ENCODE peak calls at places on chromosomes 6 and 20, in seven cellular contexts. E is transverse colon, J is K562, L is esophagus muscularis mucosa, O is stomach, R is H1, G is spleen. V is an unnamed sample. For H3K4me1, the result is how much of the 10 kb centered on the place peaks cover.

GRCh38 chr20:48732081-48732829 is 95.5 kb downstream of the PREX1 start:
- DNase-seq in E (no peak), J (no peak), L (no peak), O (no peak), R (no peak), G (no peak), V (no peak)

GRCh38 chr6:49551126-49551865 is 828 bp downstream of the C6orf141 start:
- DNase-seq in E (peak), J (no peak), L (no peak), O (no peak), R (peak), G (no peak), V (no peak)

GRCh38 chr6:48567016-48567415 is 456.0 kb upstream of the PTCHD4 start:
- DNase-seq in E (no peak), J (no peak), L (no peak), O (no peak), R (no peak), G (no peak), V (no peak)

GRCh38 chr20:50295762-50296449 is 105.3 kb downstream of the CEBPB start:
- DNase-seq in E (no peak), J (no peak), L (no peak), O (peak), R (no peak), G (peak), V (no peak)

GRCh38 chr6:158894192-158894591 is 75.0 kb upstream of the EZR start:
- DNase-seq in E (no peak), J (no peak), L (no peak), O (no peak), R (no peak), G (no peak), V (no peak)

GRCh38 chr20:15674253-15675145 is 898.7 kb downstream of the KIF16B start:
- DNase-seq in E (no peak), J (no peak), L (no peak), O (no peak), R (no peak), G (no peak), V (no peak)

GRCh38 chr6:26172496-26172958 is 85.3 kb downstream of the HFE start:
- DNase-seq in E (peak), J (no peak), L (no peak), O (no peak), R (no peak), G (no peak), V (peak)

GRCh38 chr6:22470454-22471368 is 98.7 kb upstream of the HDGFL1 start:
- DNase-seq in E (peak), J (no peak), L (no peak), O (peak), R (no peak), G (no peak), V (peak)

GRCh38 chr6:149302723-149303122 is 14.8 kb upstream of the TAB2 start:
- DNase-seq in E (no peak), J (no peak), L (no peak), O (no peak), R (no peak), G (no peak), V (no peak)

GRCh38 chr6:6546318-6547110 is 42.0 kb upstream of the LY86 start:
- DNase-seq in E (peak), J (no peak), L (no peak), O (peak), R (no peak), G (peak), V (no peak)

GRCh38 chr6:119322715-119323350 is 26.7 kb downstream of the MAN1A1 start:
- DNase-seq in E (no peak), J (no peak), L (no peak), O (no peak), R (no peak), G (no peak), V (no peak)

GRCh38 chr6:149140910-149141290 is 176.6 kb upstream of the TAB2 start:
- DNase-seq in E (no peak), J (no peak), L (no peak), O (no peak), R (no peak), G (no peak), V (no peak)

GRCh38 chr6:160442151-160442550 is 94.0 kb downstream of the SLC22A3 start:
- DNase-seq in E (no peak), J (no peak), L (no peak), O (no peak), R (no peak), G (no peak), V (no peak)

GRCh38 chr6:51654647-51655046 is 432.8 kb downstream of the PKHD1 start:
- DNase-seq in E (no peak), J (no peak), L (no peak), O (no peak), R (no peak), G (no peak), V (no peak)

GRCh38 chr6:35019171-35019570 is 122.0 kb downstream of the TCP11 start:
- DNase-seq in E (no peak), J (no peak), L (peak), O (no peak), R (no peak), G (no peak), V (no peak)

GRCh38 chr6:35018184-35018523 is 123.0 kb downstream of the TCP11 start:
- DNase-seq in E (no peak), J (no peak), L (peak), O (no peak), R (no peak), G (no peak), V (no peak)

GRCh38 chr6:35018746-35019145 is 122.4 kb downstream of the TCP11 start:
- DNase-seq in E (no peak), J (no peak), L (no peak), O (no peak), R (no peak), G (no peak), V (no peak)

GRCh38 chr6:35016417-35017221 is 124.5 kb downstream of the TCP11 start:
- DNase-seq in E (no peak), J (no peak), L (peak), O (peak), R (no peak), G (no peak), V (no peak)

DNA sequence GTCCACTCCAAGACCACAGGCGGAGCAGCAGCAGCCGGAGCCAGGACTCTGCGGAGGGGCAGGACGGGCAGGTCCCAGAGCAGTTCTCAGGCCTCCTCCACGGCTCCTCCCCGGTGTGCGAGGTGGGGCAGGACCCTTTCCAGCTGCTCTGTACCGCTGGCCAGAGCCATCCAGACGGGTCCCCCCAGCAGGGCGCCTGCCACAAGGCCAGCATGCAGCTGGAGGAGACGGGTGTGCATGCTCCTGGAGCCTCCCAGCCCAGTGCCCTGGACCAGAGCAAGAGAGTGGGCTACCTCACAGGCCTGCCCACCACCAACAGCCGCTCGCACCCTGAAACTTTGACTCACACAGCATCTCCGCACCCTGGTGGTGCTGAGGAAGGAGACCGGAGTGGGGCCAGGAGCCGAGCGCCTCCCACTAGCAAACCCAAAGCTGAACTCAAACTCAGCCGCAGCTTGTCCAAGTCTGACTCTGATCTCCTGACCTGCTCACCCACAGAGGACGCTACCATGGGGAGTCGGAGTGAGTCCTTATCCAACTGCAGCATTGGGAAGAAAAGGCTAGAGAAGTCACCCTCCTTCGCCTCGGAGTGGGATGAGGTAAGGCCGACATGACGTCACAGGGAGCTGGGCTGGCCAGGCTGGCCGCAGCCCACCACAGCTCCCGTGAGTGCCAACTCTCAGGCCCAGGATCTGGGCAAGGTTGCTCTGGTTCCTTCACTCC is 123.5 kb downstream of the TCP11 start:
- DNase-seq in E (peak), J (no peak), L (no peak), O (no peak), R (no peak), G (no peak), V (no peak)
- TF ChIP-seq POLR2A in E (no peak), J (no peak), L (no peak), O (no peak), R (no peak), G (no peak), V (no peak)

DNA sequence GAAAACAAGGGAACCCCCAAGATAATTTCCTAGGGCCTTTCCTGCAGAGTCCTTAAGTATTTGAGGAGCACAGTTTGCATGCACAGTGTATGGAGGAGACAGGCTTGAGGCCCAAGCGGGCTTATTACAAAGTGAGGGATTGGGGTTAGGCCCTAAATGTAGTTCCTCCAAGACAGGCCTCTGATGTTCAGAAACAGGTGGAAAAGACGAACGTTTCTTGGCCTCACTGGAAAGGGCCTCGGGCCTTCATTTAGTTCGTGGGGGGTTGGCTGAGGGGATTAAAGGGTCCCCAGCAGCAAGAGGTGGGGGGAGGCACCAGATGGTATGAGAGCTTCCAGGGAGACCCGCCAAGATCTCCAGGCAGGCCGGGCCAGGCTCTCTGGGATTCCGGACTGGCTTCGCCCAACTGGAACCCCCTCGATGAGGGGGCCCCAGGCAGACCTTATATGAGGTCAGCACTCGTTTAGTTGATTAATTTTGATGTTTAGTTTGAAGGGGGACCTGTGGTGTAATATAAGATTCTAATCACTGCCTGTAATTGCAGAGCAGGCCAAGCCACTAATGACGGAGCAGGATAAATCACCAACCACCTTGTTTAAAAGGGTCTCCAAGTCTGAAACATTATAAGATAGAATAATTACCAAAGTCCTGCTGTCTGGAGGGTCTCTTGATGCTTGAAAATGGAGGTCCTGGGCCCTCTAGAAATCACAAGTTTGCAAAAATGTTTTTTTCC is 2.0 kb downstream of the HMGA1 start:
- DNase-seq in E (no peak), J (peak), L (peak), O (no peak), R (no peak), G (peak), V (no peak)
- H3K4me1 ChIP-seq in E (under half), J (half or more), L (under half), O (half or more), R (under half), G (under half), V (under half)

GRCh38 chr6:90296346-90297123 is at the start of gene BACH2:
- DNase-seq in E (peak), J (peak), L (peak), O (peak), R (peak), G (peak), V (peak)
- TF ChIP-seq POLR2AphosphoS5 in E (peak), J (peak), L (peak), O (peak), R (no peak), G (peak), V (no peak)

DNA sequence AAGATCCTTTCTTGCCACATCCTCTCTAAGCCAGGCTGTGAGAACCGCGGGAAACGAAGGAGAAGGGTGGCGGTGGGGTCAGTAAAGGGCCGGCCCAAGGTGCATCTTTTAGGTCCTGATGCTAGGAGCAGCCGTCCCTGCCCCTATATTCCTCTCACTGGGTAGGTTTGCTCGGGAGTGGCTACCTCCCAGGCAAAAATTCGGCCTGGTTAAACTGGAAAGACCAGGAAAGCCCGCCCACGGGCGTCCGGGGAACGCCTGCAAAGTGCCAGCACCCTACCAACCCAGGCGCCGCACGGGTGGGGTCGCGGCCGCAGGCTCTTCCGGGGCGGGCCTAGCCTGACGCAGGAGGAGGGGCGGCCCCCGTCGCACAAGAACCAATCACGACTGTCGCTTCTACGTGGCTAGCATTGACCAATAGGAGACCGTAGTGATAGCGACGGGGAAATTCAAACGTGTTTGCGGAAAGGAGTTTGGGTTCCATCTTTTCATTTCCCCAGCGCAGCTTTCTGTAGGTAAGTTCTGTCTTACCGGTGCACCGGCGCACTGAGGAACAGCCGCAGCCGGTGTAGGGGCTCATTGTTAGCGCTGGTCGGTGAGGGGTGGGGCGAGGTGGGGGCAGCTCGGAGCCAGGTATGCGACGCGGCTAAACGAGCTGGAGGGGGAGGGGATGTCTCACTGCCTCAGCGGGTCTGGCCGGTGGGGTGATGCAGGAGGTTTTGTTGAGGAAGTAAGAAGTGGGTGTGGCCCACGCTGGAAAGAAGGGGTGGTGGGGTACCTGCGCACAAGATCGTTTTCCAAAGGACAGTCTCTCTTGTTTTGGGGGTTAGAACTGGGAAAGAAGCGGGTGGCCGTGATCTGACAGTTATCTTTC is at the start of gene TTK:
- DNase-seq in E (peak), J (peak), L (peak), O (peak), R (peak), G (peak), V (peak)
- TF ChIP-seq POLR2A in E (peak), J (peak), L (no peak), O (no peak), R (peak), G (no peak), V (no peak)

GRCh38 chr6:16334671-16335070 is 96.3 kb downstream of the GMPR start:
- DNase-seq in E (peak), J (no peak), L (no peak), O (no peak), R (no peak), G (no peak), V (peak)
- H3K4me1 ChIP-seq in E (under half), J (under half), L (half or more), O (half or more), R (under half), G (half or more), V (under half)

DNA sequence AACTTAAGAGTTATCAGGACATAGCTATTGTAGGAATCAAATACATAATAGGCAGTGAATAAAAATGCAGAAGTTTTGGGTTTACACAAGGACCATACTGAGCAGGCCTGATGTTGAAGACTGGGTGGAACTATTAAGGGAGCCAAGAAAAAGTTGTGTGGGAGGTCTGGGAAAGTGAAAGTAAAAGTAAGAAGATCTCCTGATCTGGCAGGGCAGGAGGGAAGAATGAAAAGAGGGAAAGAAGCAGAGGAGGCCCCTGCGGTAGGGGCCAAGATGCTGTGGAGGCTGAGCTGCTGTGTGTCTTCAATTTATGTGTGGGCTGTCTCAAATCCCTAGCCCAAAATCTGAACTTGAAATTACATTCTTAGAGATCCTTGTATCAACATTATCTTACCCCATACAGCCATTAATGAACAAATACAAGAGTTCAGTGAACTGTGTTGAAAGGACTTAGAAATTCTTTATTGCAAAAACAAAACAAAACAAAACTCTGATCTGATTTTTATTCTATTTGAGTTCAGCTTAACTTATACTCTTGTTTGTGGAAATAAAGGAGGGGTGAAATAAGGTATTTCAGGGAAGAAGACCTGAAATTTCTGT is 1183.8 kb downstream of the HACE1 start:
- DNase-seq in E (no peak), J (no peak), L (no peak), O (no peak), R (no peak), G (no peak), V (no peak)
- TF ChIP-seq POLR2AphosphoS5 in E (no peak), J (no peak), L (no peak), O (no peak), R (no peak), G (no peak), V (no peak)

GRCh38 chr20:31517373-31517772 is 3.1 kb downstream of the HM13 start:
- DNase-seq in E (peak), J (peak), L (no peak), O (peak), R (no peak), G (no peak), V (no peak)
- TF ChIP-seq POLR2A in E (no peak), J (no peak), L (no peak), O (no peak), R (peak), G (no peak), V (no peak)

GRCh38 chr20:23096073-23096472 is 9.9 kb upstream of the CD93 start:
- DNase-seq in E (no peak), J (no peak), L (no peak), O (no peak), R (no peak), G (no peak), V (no peak)
- H3K4me1 ChIP-seq in E (under half), J (under half), L (under half), O (under half), R (under half), G (under half), V (under half)

DNA sequence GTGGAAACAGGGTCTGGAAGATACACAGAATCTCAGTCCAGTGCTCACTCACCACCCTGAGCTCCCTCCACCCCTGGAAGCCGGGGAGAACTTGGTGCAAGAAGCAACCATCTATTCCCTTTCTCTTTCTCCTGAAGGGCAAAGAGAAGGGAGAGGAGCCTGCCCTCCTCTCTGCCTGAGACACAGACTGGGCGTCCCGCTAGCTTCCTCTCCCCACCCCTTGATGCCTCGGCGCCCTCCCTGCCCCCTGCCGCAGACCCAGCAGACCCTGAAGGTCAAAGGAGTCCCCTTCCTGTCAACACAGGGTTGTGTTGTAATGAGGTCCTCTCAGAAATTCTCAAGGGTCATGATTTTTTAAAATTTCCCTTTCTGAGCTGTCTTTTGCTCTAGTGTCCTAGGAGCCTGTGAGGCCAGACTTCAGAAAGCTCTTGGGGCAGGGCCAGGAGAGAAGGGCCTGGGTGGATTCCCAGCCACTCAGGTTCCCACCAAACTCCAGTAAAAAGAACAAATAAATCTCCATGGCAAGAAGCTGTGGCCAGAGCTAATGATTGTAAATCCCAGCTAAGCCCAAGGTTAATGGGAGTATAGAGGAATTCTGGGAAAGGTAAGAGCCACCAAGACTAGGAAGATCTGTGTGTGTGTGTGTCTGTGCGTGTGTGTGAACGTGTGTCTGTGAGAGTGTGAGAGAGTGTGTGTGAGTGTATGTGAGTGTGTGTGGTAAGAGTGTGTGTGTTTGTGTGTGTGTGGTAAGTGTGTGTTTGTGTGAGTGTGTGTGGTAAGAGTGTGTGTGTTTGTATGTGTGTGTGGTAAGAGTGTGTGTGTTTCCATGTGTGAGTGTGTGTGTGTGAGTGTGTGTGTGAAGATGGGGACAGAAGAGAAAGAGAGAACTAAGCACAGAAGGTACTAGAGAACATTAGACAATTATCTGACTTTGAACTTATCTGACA is 1.0 kb upstream of the JPH2 start:
- DNase-seq in E (no peak), J (no peak), L (no peak), O (no peak), R (no peak), G (no peak), V (no peak)
- TF ChIP-seq POLR2AphosphoS5 in E (no peak), J (no peak), L (no peak), O (no peak), R (no peak), G (peak), V (no peak)